ENCODE peak calls at places on chromosomes 6 and 20, in eight cellular contexts. N is hepatocyte, H is WTC11, O is amniotic stem cell, E is globus pallidus, M is osteoblast, Q is ovary, K is A673. Z is an unnamed sample.

GRCh38 chr6:39804666-39805065 is 12.5 kb downstream of the DAAM2 start:
- DNase-seq in Q (no peak), O (no peak), E (no peak), K (no peak), N (peak), M (peak), H (no peak), Z (peak)

GRCh38 chr6:30450908-30451818 is 38.1 kb upstream of the HLA-E start:
- DNase-seq in K (no peak), E (peak), M (peak), H (peak), Q (no peak), O (no peak), N (peak), Z (peak)

GRCh38 chr6:31528821-31529328 is at the start of gene MCCD1:
- DNase-seq in K (no peak), N (no peak), O (no peak), E (no peak), H (no peak), M (peak), Q (no peak), Z (no peak)

GRCh38 chr6:3356824-3357420 is 98.2 kb downstream of the PSMG4 start:
- DNase-seq in N (peak), K (no peak), H (no peak), Q (no peak), O (no peak), M (no peak), E (no peak), Z (no peak)

GRCh38 chr20:23637282-23638221 is at the start of gene CST3:
- DNase-seq in H (peak), O (peak), Q (peak), E (peak), K (peak), M (peak), N (peak), Z (peak)

GRCh38 chr6:112207773-112208172 is 46.6 kb downstream of the LAMA4 start:
- DNase-seq in Q (no peak), H (no peak), K (no peak), E (no peak), M (no peak), O (no peak), N (no peak), Z (no peak)

GRCh38 chr6:136640132-136640915 is 90.1 kb upstream of the MAP7 start:
- DNase-seq in N (no peak), Q (no peak), M (peak), E (no peak), K (no peak), O (no peak), H (no peak), Z (peak)

GRCh38 chr20:3887870-3888614 is 1.1 kb upstream of the PANK2 start:
- DNase-seq in N (no peak), H (no peak), E (no peak), Q (peak), M (peak), O (no peak), K (no peak), Z (no peak)

GRCh38 chr6:162377735-162378134 is 349.8 kb downstream of the PRKN start:
- DNase-seq in M (no peak), E (no peak), H (no peak), N (no peak), Q (no peak), O (no peak), K (no peak), Z (no peak)

GRCh38 chr6:144659202-144659731 is 374.1 kb downstream of the UTRN start:
- DNase-seq in O (no peak), K (no peak), N (peak), E (no peak), M (peak), H (peak), Q (peak), Z (no peak)

GRCh38 chr20:43955244-43956191 is 40.9 kb downstream of the TOX2 start:
- DNase-seq in Q (no peak), K (peak), H (no peak), E (no peak), M (peak), O (peak), N (no peak), Z (peak)

GRCh38 chr6:159201336-159201735 is 32.1 kb downstream of the FNDC1 start:
- DNase-seq in N (no peak), Q (no peak), H (no peak), E (peak), M (no peak), K (no peak), O (no peak), Z (no peak)

GRCh38 chr20:31517373-31517772 is 3.1 kb downstream of the HM13 start:
- DNase-seq in K (peak), O (peak), E (no peak), M (peak), H (peak), N (peak), Q (no peak), Z (peak)

GRCh38 chr20:37244572-37244957 is 17.0 kb downstream of the GHRH start:
- DNase-seq in E (no peak), Q (no peak), M (no peak), H (no peak), K (no peak), O (no peak), N (no peak), Z (no peak)

GRCh38 chr6:136525586-136526195 is 24.5 kb downstream of the MAP7 start:
- DNase-seq in N (no peak), E (peak), H (no peak), Q (no peak), M (no peak), O (no peak), K (no peak), Z (peak)

GRCh38 chr20:19784511-19785172 is 26.6 kb downstream of the RIN2 start:
- DNase-seq in N (peak), E (peak), H (peak), M (peak), Q (peak), K (peak), O (peak), Z (peak)

GRCh38 chr6:20953019-20953418 is 418.8 kb downstream of the CDKAL1 start:
- DNase-seq in Q (no peak), O (no peak), H (no peak), N (no peak), E (no peak), K (peak), M (no peak), Z (no peak)

GRCh38 chr6:108714012-108714773 is 134.0 kb upstream of the ARMC2 start:
- DNase-seq in H (no peak), O (no peak), E (no peak), M (peak), K (peak), Q (peak), N (no peak), Z (peak)

GRCh38 chr6:158876886-158877285 is 57.7 kb upstream of the EZR start:
- DNase-seq in O (no peak), E (no peak), K (no peak), N (no peak), H (no peak), Q (no peak), M (no peak), Z (no peak)

GRCh38 chr6:44496705-44497369 is 109.3 kb downstream of the CDC5L start:
- DNase-seq in E (no peak), N (no peak), H (no peak), M (no peak), K (no peak), O (no peak), Q (no peak), Z (no peak)

GRCh38 chr20:34111057-34111711 is 859 bp downstream of the EIF2S2 start:
- DNase-seq in H (no peak), Q (peak), K (peak), O (no peak), E (no peak), N (peak), M (peak), Z (peak)

GRCh38 chr20:51536116-51537069 is 6.1 kb downstream of the NFATC2 start:
- DNase-seq in O (no peak), H (no peak), E (no peak), N (no peak), M (no peak), K (no peak), Q (no peak), Z (no peak)

GRCh38 chr6:95203153-95203754 is 374.1 kb upstream of the MANEA start:
- DNase-seq in E (peak), Q (peak), N (peak), O (no peak), K (peak), H (peak), M (no peak), Z (peak)

GRCh38 chr20:9294081-9294480 is 220.3 kb upstream of the LAMP5 start:
- DNase-seq in E (no peak), O (no peak), N (peak), H (no peak), Q (no peak), K (no peak), M (no peak), Z (peak)

GRCh38 chr6:38114976-38115632 is 295.6 kb downstream of the ZFAND3 start:
- DNase-seq in E (no peak), H (no peak), M (no peak), K (no peak), N (no peak), Q (no peak), O (no peak), Z (peak)

GRCh38 chr20:42051935-42052334 is 433.8 kb upstream of the CHD6 start:
- DNase-seq in O (no peak), H (no peak), N (no peak), Q (no peak), K (no peak), M (no peak), E (no peak), Z (no peak)

GRCh38 chr6:89313006-89313405 is 2.1 kb downstream of the GABRR2 start:
- DNase-seq in H (no peak), N (peak), E (no peak), O (peak), Q (no peak), M (peak), K (peak), Z (peak)

GRCh38 chr6:26155066-26155925 is 68.1 kb downstream of the HFE start:
- DNase-seq in K (peak), M (no peak), Q (peak), E (peak), H (peak), N (peak), O (no peak), Z (no peak)

GRCh38 chr6:69957990-69958559 is 91.7 kb downstream of the COL19A1 start:
- DNase-seq in M (no peak), H (no peak), K (no peak), N (no peak), E (no peak), Q (no peak), O (no peak), Z (peak)

GRCh38 chr20:16607364-16608264 is 34.4 kb upstream of the KIF16B start:
- DNase-seq in Q (no peak), E (no peak), H (no peak), K (no peak), O (no peak), M (no peak), N (peak), Z (no peak)

GRCh38 chr6:96939019-96939805 is 14.7 kb downstream of the KLHL32 start:
- DNase-seq in N (no peak), O (no peak), Q (no peak), K (peak), M (peak), E (peak), H (no peak), Z (peak)

GRCh38 chr6:12941422-12941821 is 224.9 kb downstream of the PHACTR1 start:
- DNase-seq in Q (no peak), H (no peak), K (no peak), M (no peak), O (no peak), N (no peak), E (no peak), Z (peak)

GRCh38 chr6:116158641-116159040 is 32.7 kb upstream of the COL10A1 start:
- DNase-seq in O (no peak), Q (no peak), M (peak), E (no peak), K (no peak), H (no peak), N (no peak), Z (no peak)

GRCh38 chr20:31606678-31606927 is 1.5 kb downstream of the ID1 start:
- DNase-seq in H (no peak), O (no peak), N (no peak), K (no peak), M (no peak), Q (no peak), E (no peak), Z (no peak)

GRCh38 chr6:134604014-134604676 is 286.2 kb upstream of the SGK1 start:
- DNase-seq in H (no peak), K (no peak), M (no peak), E (no peak), Q (no peak), O (no peak), N (no peak), Z (no peak)

GRCh38 chr6:150959071-150959637 is 93.7 kb downstream of the MTHFD1L start:
- DNase-seq in M (no peak), N (no peak), H (no peak), O (no peak), E (no peak), K (no peak), Q (no peak), Z (no peak)

Z was measured in epithelial cell of esophagus.